ENCODE peak calls at places on chromosomes 3 and 15, in seven cellular contexts. H is breast epithelium, V is IMR-90, P is suprapubic skin, T is uterus, G is ascending aorta, I is mucosa of descending colon. Y is an unnamed sample.
A peak's percentile ranks its signal among the peaks of the same experiment; 100 is the strongest.

GRCh38 chr3:52525666-52526065 is 8.0 kb downstream of the NT5DC2 start:
- DNase-seq in P (no peak), V (no peak), I (no peak), T (no peak), H (no peak), G (no peak), Y (no peak)

GRCh38 chr15:69789648-69790393 is 307.9 kb downstream of the TLE3 start:
- DNase-seq in I (no peak), G (peak; percentile 28), T (no peak), H (no peak), P (no peak), V (no peak), Y (no peak)

GRCh38 chr3:181614878-181615277 is 96.8 kb upstream of the SOX2 start:
- DNase-seq in T (no peak), V (no peak), P (no peak), H (no peak), G (no peak), I (no peak), Y (no peak)

GRCh38 chr3:73601476-73601875 is 23.3 kb downstream of the PDZRN3 start:
- DNase-seq in V (peak; percentile 31), P (no peak), G (no peak), I (no peak), T (no peak), H (no peak), Y (no peak)

GRCh38 chr3:57752307-57752706 is 3.8 kb upstream of the SLMAP start:
- DNase-seq in I (no peak), G (no peak), P (no peak), T (no peak), V (peak; percentile 6), H (peak; percentile 52), Y (no peak)

GRCh38 chr15:83209333-83209732 is 1.7 kb upstream of the HDGFL3 start:
- DNase-seq in P (no peak), T (no peak), V (no peak), G (no peak), H (no peak), I (no peak), Y (no peak)

GRCh38 chr15:92959219-92959618 is 59.1 kb downstream of the CHD2 start:
- DNase-seq in H (no peak), V (no peak), G (no peak), P (no peak), I (no peak), T (no peak), Y (no peak)

GRCh38 chr15:83129791-83130190 is 22.3 kb downstream of the TM6SF1 start:
- DNase-seq in I (no peak), P (no peak), G (no peak), V (no peak), T (no peak), H (no peak), Y (no peak)

GRCh38 chr3:53178246-53178645 is 17.2 kb downstream of the PRKCD start:
- DNase-seq in H (no peak), P (no peak), G (no peak), V (no peak), T (no peak), I (no peak), Y (no peak)

GRCh38 chr3:108096506-108097325 is 5.9 kb upstream of the CD47 start:
- DNase-seq in V (no peak), P (no peak), I (no peak), T (no peak), H (no peak), G (no peak), Y (no peak)

GRCh38 chr3:172981407-172981983 is 159.5 kb downstream of the SPATA16 start:
- DNase-seq in P (no peak), G (no peak), H (no peak), V (no peak), T (no peak), I (no peak), Y (no peak)

GRCh38 chr15:73602444-73602843 is 30.7 kb downstream of the NPTN start:
- DNase-seq in I (no peak), G (no peak), V (no peak), P (no peak), T (no peak), H (no peak), Y (no peak)

GRCh38 chr3:15645740-15646490 is 44.4 kb downstream of the BTD start:
- DNase-seq in I (no peak), G (peak; percentile 90), H (no peak), P (peak; percentile 82), T (peak; percentile 75), V (peak; percentile 94), Y (peak; percentile 82)

GRCh38 chr3:194057570-194058188 is 78.3 kb upstream of the HES1 start:
- DNase-seq in V (no peak), T (no peak), I (no peak), G (no peak), H (no peak), P (no peak), Y (no peak)
- H3K4me1 ChIP-seq in V (peaks cover 3% of the 10 kb centered on the region), T (no peaks in the 10 kb centered on the region), I (peaks cover 7% of the 10 kb centered on the region), G (peaks cover 5% of the 10 kb centered on the region), H (no peaks in the 10 kb centered on the region), P (peaks cover 24% of the 10 kb centered on the region), Y (peaks cover 30% of the 10 kb centered on the region)

DNA sequence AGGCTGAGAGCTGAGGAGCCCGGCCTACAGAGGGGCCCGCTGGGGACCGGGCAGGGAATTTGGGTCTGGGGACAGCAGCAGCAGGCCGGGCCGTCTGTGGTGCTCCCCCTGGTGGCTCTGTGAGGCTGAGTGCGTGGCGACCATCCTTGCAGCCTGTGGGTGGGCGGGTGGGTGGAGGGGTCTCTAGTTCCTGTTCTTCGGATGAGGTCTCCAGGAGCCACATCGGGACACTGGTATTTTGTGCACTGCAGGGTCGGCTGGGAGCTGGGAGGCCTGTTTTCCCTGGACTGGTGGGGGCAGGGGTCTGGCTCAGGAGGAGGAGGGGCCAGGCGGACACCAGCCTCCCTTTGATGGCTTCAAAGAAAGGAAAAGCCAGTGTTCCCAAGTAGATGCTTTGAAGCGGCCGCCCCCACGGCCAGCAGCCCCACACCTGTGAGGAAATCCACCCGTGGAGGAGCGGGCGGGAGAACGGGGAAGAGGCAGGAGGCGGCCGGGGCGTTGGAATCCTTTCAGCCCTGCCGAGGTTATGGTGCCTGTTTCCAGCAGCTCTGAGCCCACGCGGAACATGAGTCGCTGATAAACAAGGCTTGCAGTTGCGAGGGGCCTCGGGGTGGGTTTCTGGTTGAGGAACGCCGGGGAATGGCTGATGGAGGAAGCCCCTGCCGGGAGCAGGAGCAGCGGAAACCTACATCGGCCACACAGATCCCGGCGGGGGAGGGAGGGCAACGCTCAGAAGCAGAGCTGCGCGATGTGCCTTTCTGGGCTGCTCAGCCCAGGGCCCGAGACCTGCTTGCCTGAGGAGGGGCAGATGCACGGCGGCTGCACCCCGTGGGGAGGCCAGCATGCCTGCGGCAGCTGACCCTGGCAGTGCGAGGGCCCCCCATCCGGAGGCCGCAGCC is 154.3 kb downstream of the NSMCE3 start:
- DNase-seq in V (no peak), I (no peak), G (no peak), H (no peak), P (no peak), T (no peak), Y (no peak)
- TF ChIP-seq CTCF in V (peak; percentile 17), I (no peak), G (no peak), H (no peak), P (no peak), T (no peak), Y (no peak)

DNA sequence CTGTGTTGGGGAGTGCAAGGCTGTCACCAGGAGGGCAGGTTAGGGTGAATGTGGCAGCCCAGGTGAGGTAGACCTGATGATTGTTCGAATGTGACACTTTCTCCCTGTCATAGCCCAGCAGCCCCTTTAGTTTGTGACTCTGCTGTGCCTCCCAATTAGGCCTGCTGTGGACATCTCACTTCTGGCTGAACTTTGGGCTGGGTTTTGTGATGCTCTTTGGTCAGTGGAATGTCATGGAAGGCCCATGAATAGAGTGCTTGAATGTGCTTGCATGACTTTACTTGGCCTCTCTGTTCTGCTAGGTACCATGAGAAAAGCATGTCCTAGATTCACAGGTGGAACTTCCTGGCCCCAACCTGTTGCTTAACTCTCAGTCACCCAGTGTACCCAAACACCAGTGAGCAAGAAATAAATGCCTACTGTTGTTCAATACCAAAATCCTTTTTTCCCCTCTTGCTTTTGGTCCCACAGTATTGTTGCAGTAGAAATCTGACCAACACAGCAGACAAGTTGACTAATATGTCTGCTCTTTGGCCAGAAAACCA is 249.7 kb downstream of the PTPRG start:
- DNase-seq in H (no peak), P (no peak), V (no peak), T (no peak), I (no peak), G (no peak), Y (no peak)
- H3K4me1 ChIP-seq in H (no peaks in the 10 kb centered on the region), P (peaks cover 47% of the 10 kb centered on the region), V (peaks cover 8% of the 10 kb centered on the region), T (no peaks in the 10 kb centered on the region), I (peaks cover 14% of the 10 kb centered on the region), G (peaks cover 66% of the 10 kb centered on the region), Y (peaks cover 66% of the 10 kb centered on the region)

GRCh38 chr3:124985358-124985757 is 50.8 kb upstream of the MUC13 start:
- DNase-seq in V (peak; percentile 83), P (no peak), I (no peak), H (no peak), G (no peak), T (no peak), Y (no peak)

GRCh38 chr3:124982855-124983254 is 48.3 kb upstream of the MUC13 start:
- DNase-seq in V (no peak), T (no peak), G (no peak), P (no peak), I (no peak), H (no peak), Y (no peak)

GRCh38 chr3:124981472-124981871 is 46.9 kb upstream of the MUC13 start:
- DNase-seq in G (no peak), V (no peak), I (no peak), H (no peak), T (no peak), P (no peak), Y (no peak)

GRCh38 chr3:124984754-124985153 is 50.2 kb upstream of the MUC13 start:
- DNase-seq in I (no peak), P (no peak), T (no peak), V (no peak), G (no peak), H (no peak), Y (no peak)

GRCh38 chr3:124986153-124987143 is 51.9 kb upstream of the MUC13 start:
- DNase-seq in G (no peak), V (peak; percentile 96), H (no peak), T (no peak), P (no peak), I (peak; percentile 56), Y (no peak)
- TF ChIP-seq CTCF in G (no peak), V (peak; percentile 41), H (peak; percentile 9), T (peak; percentile 26), P (no peak), I (peak; percentile 54), Y (peak; percentile 40)

GRCh38 chr3:150075417-150075865 is 104.7 kb upstream of the PFN2 start:
- DNase-seq in T (no peak), V (no peak), G (no peak), H (no peak), I (no peak), P (no peak), Y (no peak)
- H3K4me1 ChIP-seq in T (no peaks in the 10 kb centered on the region), V (peaks cover 21% of the 10 kb centered on the region), G (peaks cover 7% of the 10 kb centered on the region), H (no peaks in the 10 kb centered on the region), I (no peaks in the 10 kb centered on the region), P (peaks cover 5% of the 10 kb centered on the region), Y (peaks cover 24% of the 10 kb centered on the region)

Y was measured in psoas muscle.